ENCODE peak calls at places on chromosomes 1 and 21, in five cellular contexts. E, M, S, O and H are unnamed samples.

GRCh38 chr1:160028426-160028825 is 3.4 kb downstream of the PIGM start:
- DNase-seq in M (no peak), S (no peak), E (no peak), O (no peak), H (no peak)

GRCh38 chr1:3677411-3677944 is 25.2 kb downstream of the TP73 start:
- DNase-seq in E (no peak), M (no peak), O (no peak), S (no peak), H (no peak)

GRCh38 chr1:158212315-158212714 is 31.6 kb downstream of the CD1D start:
- DNase-seq in M (no peak), E (no peak), S (no peak), O (no peak), H (no peak)

GRCh38 chr1:88140325-88140724 is 543.7 kb upstream of the PKN2 start:
- DNase-seq in E (no peak), O (no peak), M (no peak), S (no peak), H (no peak)

GRCh38 chr1:229691362-229691761 is 65.3 kb downstream of the URB2 start:
- DNase-seq in M (no peak), S (no peak), E (no peak), O (no peak), H (no peak)

GRCh38 chr1:58251415-58252073 is 295.0 kb downstream of the OMA1 start:
- DNase-seq in M (no peak), S (no peak), O (no peak), E (no peak), H (no peak)

GRCh38 chr1:243396424-243396823 is 140.6 kb downstream of the SDCCAG8 start:
- DNase-seq in O (no peak), M (no peak), S (no peak), E (no peak), H (no peak)

GRCh38 chr1:52842643-52843310 is at the start of gene ZYG11A:
- DNase-seq in M (peak), O (no peak), E (peak), S (peak), H (peak)

GRCh38 chr21:37829043-37829442 is 87.2 kb downstream of the KCNJ6 start:
- DNase-seq in O (no peak), S (no peak), M (no peak), E (no peak), H (no peak)

GRCh38 chr1:223363856-223364684 is at the start of gene SUSD4:
- DNase-seq in M (peak), S (no peak), O (no peak), E (peak), H (no peak)

GRCh38 chr1:92291372-92291999 is 7.3 kb downstream of the GLMN start:
- DNase-seq in M (no peak), O (no peak), S (peak), E (no peak), H (peak)

GRCh38 chr1:28326980-28327379 is 1.9 kb upstream of the MED18 start:
- DNase-seq in S (no peak), O (no peak), E (no peak), M (no peak), H (no peak)

GRCh38 chr1:229230136-229230892 is 40.6 kb upstream of the RAB4A start:
- DNase-seq in S (no peak), M (no peak), E (no peak), O (no peak), H (no peak)

GRCh38 chr1:51317798-51318197 is 12.6 kb downstream of the TTC39A start:
- DNase-seq in E (no peak), O (no peak), M (no peak), S (no peak), H (no peak)